ENCODE peak calls at places on chromosomes 11 and 22, in ten cellular contexts. W is heart right ventricle; U is tibial artery; D is fibroblast of lung; S is neural progenitor cell; Z is suprapubic skin; P is CD4-positive, alpha-beta T cell; M is AG09319; N is gastrocnemius medialis; I is kidney epithelial cell. L is an unnamed sample.

GRCh38 chr11:706439-706956 is 467 bp downstream of the EPS8L2 start:
- DNase-seq in W (no peak), U (no peak), D (peak; percentile 51), S (no peak), Z (peak; percentile 78), P (no peak), M (no peak), N (no peak), I (no peak), L (no peak)

GRCh38 chr22:30701872-30702271 is 7.2 kb downstream of the OSBP2 start:
- DNase-seq in W (no peak), U (no peak), D (no peak), S (no peak), Z (no peak), P (no peak), M (no peak), N (no peak), I (no peak), L (no peak)

GRCh38 chr11:124643605-124644425 is 21.2 kb downstream of the TBRG1 start:
- DNase-seq in W (no peak), U (no peak), D (peak; percentile 92), S (no peak), Z (no peak), P (no peak), M (peak; percentile 54), N (no peak), I (no peak), L (no peak)

GRCh38 chr11:3134218-3134621 is 30.9 kb downstream of the OSBPL5 start:
- DNase-seq in W (no peak), U (no peak), D (no peak), S (no peak), Z (peak; percentile 49), P (peak; percentile 2), M (no peak), N (no peak), I (no peak), L (no peak)

GRCh38 chr11:29734287-29734686 is 282.5 kb downstream of the KCNA4 start:
- DNase-seq in W (no peak), U (no peak), D (no peak), S (no peak), Z (no peak), P (no peak), M (no peak), N (no peak), I (no peak), L (no peak)

GRCh38 chr11:58914821-58915543 is 24.3 kb upstream of the GLYATL1 start:
- DNase-seq in W (no peak), U (no peak), D (no peak), S (no peak), Z (no peak), P (no peak), M (no peak), N (no peak), I (no peak), L (no peak)

GRCh38 chr11:116558504-116559252 is 214.1 kb downstream of the BUD13 start:
- DNase-seq in W (no peak), U (no peak), D (no peak), S (no peak), Z (no peak), P (no peak), M (no peak), N (no peak), I (no peak), L (no peak)

GRCh38 chr11:113839842-113840241 is 35.5 kb downstream of the USP28 start:
- DNase-seq in W (no peak), U (no peak), D (no peak), S (no peak), Z (no peak), P (no peak), M (no peak), N (no peak), I (no peak), L (no peak)

GRCh38 chr11:115939726-115940421 is 435.7 kb upstream of the CADM1 start:
- DNase-seq in W (no peak), U (no peak), D (no peak), S (no peak), Z (no peak), P (no peak), M (no peak), N (no peak), I (no peak), L (no peak)

GRCh38 chr11:131579932-131580387 is 209.5 kb downstream of the NTM start:
- DNase-seq in W (no peak), U (no peak), D (peak; percentile 43), S (peak; percentile 67), Z (no peak), P (no peak), M (peak; percentile 65), N (no peak), I (no peak), L (peak; percentile 65)

GRCh38 chr11:133508448-133508847 is 23.9 kb downstream of the OPCML start:
- DNase-seq in W (peak; percentile 20), U (no peak), D (no peak), S (no peak), Z (no peak), P (no peak), M (no peak), N (no peak), I (no peak), L (no peak)

GRCh38 chr11:132898676-132899075 is 633.6 kb downstream of the OPCML start:
- DNase-seq in W (no peak), U (no peak), D (no peak), S (no peak), Z (no peak), P (no peak), M (no peak), N (no peak), I (no peak), L (no peak)

DNA sequence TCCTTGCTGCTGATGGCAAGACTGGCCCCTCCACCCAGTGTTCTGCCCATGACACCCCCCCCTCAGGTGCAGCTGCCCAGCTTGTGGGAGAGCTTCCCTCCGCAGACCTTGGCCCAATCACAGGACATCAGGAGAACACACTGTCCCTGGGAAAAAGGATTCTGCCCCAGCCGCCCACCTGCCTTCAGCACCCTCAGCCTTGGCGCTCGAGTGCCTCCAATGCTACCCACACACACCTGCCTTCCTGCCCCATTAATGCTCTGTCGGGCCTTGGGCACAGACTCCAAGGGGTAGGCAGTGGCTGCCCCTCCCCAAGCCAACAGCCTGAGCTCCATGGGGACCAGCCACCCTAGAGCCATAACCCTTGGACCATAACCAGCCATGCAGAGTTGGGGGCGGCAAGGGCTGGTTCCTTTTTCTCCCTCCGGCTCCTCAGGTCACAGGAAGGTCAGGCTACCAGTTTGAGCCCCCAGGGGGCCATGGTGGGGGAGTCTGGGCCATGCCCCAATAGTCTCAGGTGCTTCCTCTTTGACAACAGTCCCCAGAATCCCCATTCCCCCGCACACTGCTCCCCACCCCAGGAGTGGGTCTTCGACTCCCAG is 1.3 kb upstream of the ZNF70 start:
- DNase-seq in W (no peak), U (no peak), D (no peak), S (no peak), Z (no peak), P (no peak), M (no peak), N (no peak), I (no peak), L (no peak)
- TF ChIP-seq CTCF in W (no peak), U (no peak), D (no peak), S (no peak), Z (no peak), P (no peak), M (no peak), N (no peak), I (no peak), L (no peak)

GRCh38 chr11:123006860-123007542 is 25.4 kb upstream of the BSX start:
- DNase-seq in W (no peak), U (no peak), D (no peak), S (no peak), Z (no peak), P (no peak), M (no peak), N (no peak), I (no peak), L (no peak)
- TF ChIP-seq CTCF in W (no peak), U (no peak), D (no peak), S (no peak), Z (no peak), P (no peak), M (no peak), N (no peak), I (no peak), L (no peak)

DNA sequence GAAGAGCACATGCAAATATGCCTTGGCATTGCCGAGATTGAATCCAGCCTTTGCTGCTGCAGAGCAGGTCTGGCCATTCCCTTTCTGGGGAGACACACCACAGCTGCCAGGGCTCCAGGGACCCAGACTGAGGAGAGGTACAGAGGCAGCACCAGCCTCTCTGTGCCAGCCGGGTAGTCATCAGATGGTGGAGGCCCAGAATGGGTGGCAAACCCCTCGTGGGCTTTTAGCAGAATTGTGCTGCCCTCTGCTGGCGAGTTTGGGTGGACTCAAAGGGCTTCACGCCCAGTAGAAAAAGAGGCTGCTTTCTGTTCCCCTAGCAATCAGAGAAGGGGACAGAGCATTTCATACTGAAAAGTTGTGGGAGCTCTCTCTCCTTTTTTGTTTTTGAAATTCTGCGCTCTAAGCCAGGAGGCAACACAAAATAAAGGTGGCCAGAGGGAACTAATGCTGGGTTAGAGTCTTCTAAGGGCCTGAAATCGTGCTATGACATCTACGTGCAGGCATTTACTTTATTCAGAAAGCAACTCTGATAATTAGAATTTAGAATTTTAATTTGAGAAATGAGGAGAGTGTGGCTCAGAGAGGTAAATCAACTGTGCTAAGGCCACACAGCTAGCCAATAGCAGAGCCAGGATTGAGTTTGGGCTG is 158.8 kb upstream of the NAV2 start:
- DNase-seq in W (peak; percentile 78), U (peak; percentile 80), D (peak; percentile 75), S (peak; percentile 89), Z (peak; percentile 84), P (peak; percentile 39), M (no peak), N (peak; percentile 45), I (no peak), L (peak; percentile 85)
- TF ChIP-seq CTCF in W (peak; percentile 92), U (peak; percentile 90), D (peak; percentile 94), S (peak; percentile 95), Z (peak; percentile 64), P (peak; percentile 75), M (peak; percentile 89), N (peak; percentile 82), I (peak; percentile 83), L (peak; percentile 91)

GRCh38 chr22:39559456-39560105 is 11.0 kb upstream of the CACNA1I start:
- DNase-seq in W (no peak), U (no peak), D (no peak), S (peak; percentile 67), Z (no peak), P (no peak), M (no peak), N (no peak), I (no peak), L (peak; percentile 56)

GRCh38 chr22:39558254-39558727 is 12.3 kb upstream of the CACNA1I start:
- DNase-seq in W (no peak), U (no peak), D (no peak), S (peak; percentile 50), Z (no peak), P (no peak), M (no peak), N (no peak), I (no peak), L (no peak)

GRCh38 chr22:39558950-39559349 is 11.6 kb upstream of the CACNA1I start:
- DNase-seq in W (no peak), U (no peak), D (no peak), S (no peak), Z (no peak), P (no peak), M (no peak), N (no peak), I (no peak), L (no peak)

GRCh38 chr22:39560127-39560526 is 10.4 kb upstream of the CACNA1I start:
- DNase-seq in W (no peak), U (no peak), D (no peak), S (no peak), Z (no peak), P (no peak), M (no peak), N (no peak), I (no peak), L (no peak)

GRCh38 chr22:39556970-39557811 is 13.4 kb upstream of the CACNA1I start:
- DNase-seq in W (no peak), U (no peak), D (peak; percentile 18), S (peak; percentile 75), Z (no peak), P (peak; percentile 46), M (no peak), N (no peak), I (no peak), L (no peak)
- TF ChIP-seq CTCF in W (peak; percentile 39), U (no peak), D (no peak), S (no peak), Z (no peak), P (peak; percentile 29), M (peak; percentile 1), N (no peak), I (no peak), L (no peak)